ENCODE peak calls at places on chromosomes 2 and 18, in nine cellular contexts. I is CD8-positive, alpha-beta memory T cell; P is kidney epithelial cell; S is psoas muscle; R is BJ; K is adrenal gland; L is GM23338; V is mesendoderm; Y is naive thymus-derived CD4-positive, alpha-beta T cell. H is an unnamed sample. For H3K27me3, the result is how much of the 10 kb centered on the place peaks cover.

GRCh38 chr18:75173125-75173432 is 35.9 kb downstream of the PTGR3 start:
- DNase-seq in V (peak), I (no peak), Y (peak), R (no peak), S (no peak), P (no peak), K (no peak), L (peak), H (no peak)

GRCh38 chr2:221166283-221166682 is 405.8 kb downstream of the EPHA4 start:
- DNase-seq in R (peak), K (no peak), S (peak), V (no peak), P (no peak), L (no peak), Y (no peak), I (no peak), H (no peak)

GRCh38 chr2:11532434-11533055 is 1.3 kb upstream of the GREB1 start:
- DNase-seq in S (no peak), I (no peak), P (no peak), K (no peak), V (no peak), Y (no peak), R (no peak), L (no peak), H (no peak)

GRCh38 chr2:45119855-45120254 is 110.6 kb upstream of the SIX2 start:
- DNase-seq in V (peak), I (no peak), Y (no peak), R (peak), K (no peak), L (no peak), P (peak), S (no peak), H (peak)

GRCh38 chr2:1024981-1025380 is 74.3 kb downstream of the SNTG2 start:
- DNase-seq in K (no peak), V (no peak), P (no peak), I (no peak), R (no peak), S (no peak), L (no peak), Y (no peak), H (peak)

GRCh38 chr2:95392730-95393455 is 9.6 kb upstream of the FAHD2A start:
- DNase-seq in L (peak), P (no peak), Y (no peak), R (no peak), S (no peak), K (no peak), V (peak), I (no peak), H (no peak)

GRCh38 chr2:200319587-200320337 is 13.3 kb downstream of the SPATS2L start:
- DNase-seq in P (peak), V (peak), S (no peak), I (no peak), L (no peak), K (no peak), Y (no peak), R (no peak), H (no peak)

GRCh38 chr18:23099621-23100020 is 35.7 kb upstream of the CABLES1 start:
- DNase-seq in K (no peak), L (no peak), I (no peak), Y (no peak), V (no peak), S (no peak), R (no peak), P (no peak), H (no peak)

GRCh38 chr2:8986327-8986976 is 17.0 kb downstream of the MBOAT2 start:
- DNase-seq in P (no peak), R (no peak), L (peak), S (no peak), K (no peak), I (no peak), Y (no peak), V (peak), H (no peak)

GRCh38 chr2:33603416-33603815 is 4.3 kb upstream of the FAM98A start:
- DNase-seq in R (no peak), I (no peak), S (no peak), K (no peak), P (no peak), V (no peak), L (peak), Y (no peak), H (no peak)

GRCh38 chr2:186135697-186136096 is 350.4 kb upstream of the ZC3H15 start:
- DNase-seq in L (no peak), R (peak), I (no peak), S (no peak), K (no peak), V (no peak), P (no peak), Y (no peak), H (no peak)

GRCh38 chr18:5237723-5238370 is 40.8 kb upstream of the AKAIN1 start:
- DNase-seq in I (peak), S (peak), Y (peak), V (peak), R (peak), L (peak), K (peak), P (peak), H (peak)

GRCh38 chr2:71674158-71674807 is 220.9 kb downstream of the DYSF start:
- DNase-seq in P (no peak), I (no peak), K (peak), L (no peak), V (no peak), Y (no peak), S (no peak), R (no peak), H (no peak)

GRCh38 chr2:171595896-171596295 is 73.6 kb downstream of the CYBRD1 start:
- DNase-seq in S (no peak), V (no peak), R (peak), P (peak), L (no peak), Y (no peak), K (peak), I (no peak), H (peak)

GRCh38 chr2:28869494-28870145 is 489 bp downstream of the TRMT61B start:
- DNase-seq in Y (no peak), R (no peak), K (no peak), V (no peak), I (no peak), P (no peak), S (no peak), L (peak), H (no peak)

GRCh38 chr2:118860506-118860905 is 13.1 kb upstream of the EN1 start:
- DNase-seq in P (no peak), R (no peak), S (no peak), I (no peak), K (no peak), L (no peak), V (peak), Y (no peak), H (no peak)
- H3K27me3 ChIP-seq in P (half or more), R (half or more), S (under half), I (under half), K (half or more), L (half or more), V (under half), Y (under half), H (under half)

GRCh38 chr2:7730449-7730848 is 813.2 kb downstream of the RNF144A start:
- DNase-seq in R (no peak), K (no peak), P (no peak), I (no peak), Y (peak), S (no peak), V (no peak), L (no peak), H (no peak)
- H3K4me3 ChIP-seq in R (no peak), K (no peak), P (no peak), I (peak), Y (peak), S (no peak), V (no peak), L (no peak), H (no peak)

GRCh38 chr2:19688059-19688458 is 213.7 kb downstream of the TTC32 start:
- DNase-seq in V (no peak), I (no peak), S (no peak), P (no peak), R (no peak), Y (no peak), K (no peak), L (no peak), H (no peak)
- H3K27me3 ChIP-seq in V (under half), I (under half), S (under half), P (under half), R (under half), Y (under half), K (under half), L (under half), H (under half)

DNA sequence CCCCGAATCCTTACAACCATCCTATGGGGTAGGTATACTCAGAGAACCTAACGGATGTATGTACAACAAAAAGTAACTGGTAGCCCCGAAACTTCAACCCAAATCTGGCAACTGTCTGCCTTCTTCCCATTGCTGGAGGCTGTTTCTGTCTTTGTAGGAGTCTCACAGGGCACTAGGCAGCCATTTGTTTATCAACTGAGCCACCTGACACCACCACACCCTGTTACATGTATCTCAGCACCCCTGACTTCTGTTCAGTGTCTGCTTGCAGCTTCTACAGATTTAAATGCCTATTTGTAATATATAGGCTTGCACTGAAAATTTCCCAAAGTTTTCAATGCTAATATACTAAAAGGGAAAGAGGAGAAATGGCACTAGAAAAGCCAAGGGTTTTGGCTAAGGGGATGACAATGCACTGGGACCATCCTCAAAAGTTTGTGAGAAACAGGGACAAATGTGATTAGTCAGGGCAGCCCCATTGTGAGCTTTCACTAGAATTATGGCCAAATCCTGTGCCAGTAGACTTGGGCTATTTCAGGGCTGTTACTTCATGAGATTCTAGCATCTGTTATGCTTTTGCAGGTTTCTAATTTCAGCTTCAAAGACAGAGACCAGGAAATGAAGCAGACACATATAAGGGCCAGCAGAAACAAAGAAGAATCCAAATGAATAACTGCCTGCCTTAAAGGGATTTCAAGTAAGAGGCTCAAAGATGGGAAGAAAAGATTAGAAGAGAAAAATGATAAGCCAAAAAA is 103.3 kb downstream of the MYO5B start:
- DNase-seq in R (no peak), I (no peak), S (no peak), P (no peak), V (no peak), K (no peak), Y (no peak), L (no peak), H (no peak)
- H3K4me3 ChIP-seq in R (no peak), I (no peak), S (no peak), P (no peak), V (no peak), K (no peak), Y (no peak), L (peak), H (no peak)